ENCODE peak calls at places on chromosomes 3 and 15, in six cellular contexts. L is PC-3, D is retinal pigment epithelial cell, M is transverse colon, E is choroid plexus epithelial cell, Q is AG04450. R is an unnamed sample.

GRCh38 chr3:8503871-8504610 is 2.4 kb downstream of the LMCD1 start:
- DNase-seq in L (no peak), Q (no peak), M (no peak), E (peak; percentile 52), D (no peak), R (no peak)

GRCh38 chr3:105758451-105758850 is 110.4 kb downstream of the CBLB start:
- DNase-seq in Q (no peak), E (no peak), L (no peak), M (no peak), D (no peak), R (no peak)

GRCh38 chr3:53171109-53171453 is 10.1 kb downstream of the PRKCD start:
- DNase-seq in Q (no peak), D (no peak), M (no peak), L (no peak), E (no peak), R (no peak)

GRCh38 chr3:85781806-85782205 is 823.0 kb downstream of the CADM2 start:
- DNase-seq in M (no peak), D (peak; percentile 38), E (peak; percentile 32), L (peak; percentile 78), Q (no peak), R (no peak)

GRCh38 chr3:157122116-157122515 is 37.8 kb downstream of the CCNL1 start:
- DNase-seq in M (no peak), E (peak; percentile 93), L (peak; percentile 93), D (no peak), Q (peak; percentile 96), R (peak; percentile 77)

GRCh38 chr15:20645956-20646355 is 104.4 kb upstream of the GOLGA6L6 start:
- DNase-seq in M (peak; percentile 31), Q (no peak), D (no peak), L (no peak), E (peak; percentile 4), R (no peak)

GRCh38 chr3:6860149-6860548 is 766 bp upstream of the GRM7 start:
- DNase-seq in D (no peak), M (no peak), L (no peak), E (no peak), Q (no peak), R (no peak)

GRCh38 chr15:71716990-71717389 is 93.4 kb upstream of the NR2E3 start:
- DNase-seq in M (no peak), L (peak; percentile 35), E (peak; percentile 67), D (no peak), Q (no peak), R (peak; percentile 7)

GRCh38 chr3:41893977-41894376 is 67.9 kb downstream of the ULK4 start:
- DNase-seq in D (no peak), M (no peak), Q (no peak), E (peak; percentile 75), L (peak; percentile 71), R (no peak)

GRCh38 chr3:108099203-108099602 is 8.4 kb upstream of the CD47 start:
- DNase-seq in L (peak; percentile 20), Q (no peak), M (no peak), D (no peak), E (no peak), R (no peak)

GRCh38 chr3:23600178-23600577 is 205.6 kb upstream of the UBE2E1 start:
- DNase-seq in E (peak; percentile 97), L (peak; percentile 95), M (no peak), D (peak; percentile 70), Q (peak; percentile 89), R (peak; percentile 79)

GRCh38 chr3:106176734-106177133 is 307.9 kb upstream of the CBLB start:
- DNase-seq in E (peak; percentile 60), M (no peak), D (no peak), L (no peak), Q (no peak), R (no peak)

GRCh38 chr3:13650210-13651056 is 101.5 kb downstream of the FBLN2 start:
- DNase-seq in M (peak; percentile 73), D (no peak), E (peak; percentile 83), L (peak; percentile 83), Q (peak; percentile 21), R (no peak)

GRCh38 chr3:9903238-9903624 is 583 bp downstream of the IL17RE start:
- DNase-seq in E (no peak), Q (no peak), D (no peak), M (no peak), L (peak; percentile 54), R (no peak)

GRCh38 chr3:122233109-122233952 is 49.9 kb downstream of the CASR start:
- DNase-seq in D (no peak), E (no peak), Q (no peak), M (peak; percentile 33), L (no peak), R (no peak)

GRCh38 chr3:101695779-101696372 is 9.4 kb upstream of the RPL24 start:
- DNase-seq in D (no peak), Q (no peak), E (peak; percentile 78), M (no peak), L (peak; percentile 91), R (no peak)

GRCh38 chr3:17213102-17213501 is 328.3 kb downstream of the PLCL2 start:
- DNase-seq in Q (no peak), E (peak; percentile 65), L (peak; percentile 90), D (no peak), M (no peak), R (no peak)

GRCh38 chr3:14988988-14989394 is 41.6 kb downstream of the NR2C2 start:
- DNase-seq in M (peak; percentile 41), E (no peak), Q (no peak), D (no peak), L (peak; percentile 13), R (no peak)
- H3K4me3 ChIP-seq in M (no peak overlapping the region), E (no peak overlapping the region), Q (no peak overlapping the region), D (no peak overlapping the region), L (no peak overlapping the region), R (no peak overlapping the region)

GRCh38 chr3:72655758-72656157 is 192.5 kb downstream of the SHQ1 start:
- DNase-seq in Q (no peak), M (no peak), E (no peak), D (no peak), L (no peak), R (no peak)
- TF ChIP-seq CTCF in Q (no peak), M (no peak), E (peak; percentile 12), D (peak; percentile 29), L (peak; percentile 60), R (peak; percentile 33)

GRCh38 chr3:192883512-192883911 is 34.1 kb downstream of the MB21D2 start:
- DNase-seq in Q (no peak), M (no peak), L (peak; percentile 52), D (no peak), E (no peak), R (no peak)

GRCh38 chr3:192879346-192880031 is 38.2 kb downstream of the MB21D2 start:
- DNase-seq in L (peak; percentile 99), M (no peak), D (peak; percentile 92), E (peak; percentile 97), Q (peak; percentile 89), R (peak; percentile 95)

GRCh38 chr3:192884831-192885356 is 32.8 kb downstream of the MB21D2 start:
- DNase-seq in D (no peak), Q (no peak), L (peak; percentile 92), E (peak; percentile 66), M (no peak), R (no peak)

GRCh38 chr3:192878374-192878773 is 39.3 kb downstream of the MB21D2 start:
- DNase-seq in E (no peak), L (no peak), Q (no peak), D (no peak), M (no peak), R (no peak)

GRCh38 chr3:192881159-192881786 is 36.4 kb downstream of the MB21D2 start:
- DNase-seq in Q (no peak), M (no peak), D (no peak), E (no peak), L (no peak), R (no peak)
- H3K4me3 ChIP-seq in Q (no peak overlapping the region), M (no peak overlapping the region), D (no peak overlapping the region), E (no peak overlapping the region), L (no peak overlapping the region), R (no peak overlapping the region)

DNA sequence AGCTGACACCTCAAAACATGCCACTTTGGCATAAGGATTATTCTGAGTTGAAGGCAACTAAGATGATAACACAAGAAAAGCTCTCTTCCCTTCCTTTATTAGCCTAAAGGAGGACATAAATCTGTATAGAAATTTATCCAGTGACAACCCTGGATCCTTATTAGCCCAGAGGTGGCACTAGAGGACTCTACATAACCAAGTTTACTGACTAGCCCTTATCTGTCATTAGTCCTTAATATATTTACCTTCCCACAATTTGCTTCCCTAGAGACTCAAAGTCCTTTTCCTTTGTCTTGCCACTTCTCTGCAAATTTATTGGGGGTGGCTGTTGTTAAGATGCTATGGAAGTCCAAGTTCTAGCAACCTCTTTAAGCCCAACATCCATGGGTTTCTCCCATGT is 26.7 kb downstream of the CEP70 start:
- DNase-seq in L (peak; percentile 16), D (no peak), M (no peak), E (no peak), Q (no peak), R (no peak)
- TF ChIP-seq CTCF in L (peak; percentile 37), D (peak; percentile 12), M (no peak), E (no peak), Q (no peak), R (no peak)

GRCh38 chr15:78341057-78341763 is 1.1 kb downstream of the CRABP1 start:
- DNase-seq in E (no peak), M (no peak), Q (no peak), L (no peak), D (no peak), R (no peak)
- H3K4me3 ChIP-seq in E (no peak overlapping the region), M (no peak overlapping the region), Q (no peak overlapping the region), L (peak overlapping the region; percentile 31), D (no peak overlapping the region), R (no peak overlapping the region)

DNA sequence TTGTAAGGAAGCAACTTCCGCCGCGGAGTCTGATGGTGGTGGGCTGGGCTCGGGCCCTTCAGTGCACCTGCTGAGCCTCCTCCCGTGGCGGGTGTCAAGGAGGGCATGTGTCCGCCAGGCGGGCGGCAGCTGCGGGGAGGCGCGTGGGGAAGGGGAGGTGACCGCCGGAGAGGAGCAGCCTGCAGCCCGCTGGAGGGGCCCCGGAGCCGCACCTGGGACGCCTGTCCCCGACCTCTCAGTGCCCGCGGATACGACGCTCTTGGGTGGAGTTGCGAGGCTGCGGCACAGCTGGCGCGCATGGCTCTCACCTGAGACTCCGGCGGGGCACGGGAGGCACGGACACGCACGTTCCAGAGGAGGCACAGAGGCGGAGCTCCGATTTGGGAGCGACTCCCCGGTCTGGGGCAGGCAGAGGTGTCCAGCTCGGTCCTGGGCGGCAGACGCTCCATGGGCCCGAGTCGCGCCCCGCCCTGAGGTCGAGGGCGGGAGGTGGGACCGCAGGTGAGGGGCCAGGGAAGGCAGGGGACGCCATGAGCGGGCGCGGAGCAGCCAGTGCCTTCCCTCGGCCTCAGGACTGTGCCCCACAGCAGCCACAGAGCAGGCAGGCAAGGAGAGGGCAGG is 50.2 kb upstream of the PRR20G start:
- DNase-seq in M (no peak), D (no peak), E (no peak), Q (no peak), L (no peak), R (no peak)
- TF ChIP-seq CTCF in M (no peak), D (no peak), E (no peak), Q (no peak), L (no peak), R (no peak)

DNA sequence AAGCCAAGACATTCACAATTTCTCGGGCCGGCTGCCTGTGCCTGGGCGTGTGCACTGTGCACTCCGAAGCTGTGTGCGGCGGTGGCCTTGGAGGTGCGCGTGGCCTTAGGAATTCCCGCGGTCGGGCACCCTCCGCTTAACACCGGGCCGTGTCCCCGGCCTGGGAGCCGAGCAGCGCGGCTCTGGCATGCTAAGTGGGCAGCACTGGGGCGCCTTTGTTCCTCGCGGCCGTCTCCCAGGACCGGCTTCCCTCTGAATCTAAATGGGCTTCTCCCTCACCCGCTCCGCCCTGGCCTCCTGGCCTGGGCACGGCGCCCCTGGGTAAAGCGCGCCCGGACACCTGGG is 498 bp upstream of the ARNT2 start:
- DNase-seq in Q (no peak), D (no peak), L (no peak), M (no peak), E (no peak), R (no peak)
- H3K4me3 ChIP-seq in Q (peak overlapping the region; percentile 69), D (peak overlapping the region; percentile 66), L (no peak overlapping the region), M (no peak overlapping the region), E (peak overlapping the region; percentile 52), R (peak overlapping the region; percentile 52)

R was measured in epithelial cell of proximal tubule.